ENCODE peak calls at places on chromosomes 2 and 18, in five cellular contexts. K is K562, W is A549, E is HCT116, S is HL-60. I is an unnamed sample.
A peak's percentile ranks its signal among the peaks of the same experiment; 100 is the strongest.

GRCh38 chr2:112938904-112939303 is 27.9 kb downstream of the IL37 start:
- DNase-seq in K (no peak), W (no peak), E (peak; percentile 68), S (peak; percentile 9), I (no peak)

GRCh38 chr2:233387225-233387624 is 32.9 kb downstream of the DGKD start:
- DNase-seq in K (no peak), W (no peak), E (no peak), S (no peak), I (no peak)

GRCh38 chr18:26656944-26657536 is 108.7 kb upstream of the KCTD1 start:
- DNase-seq in K (no peak), W (peak; percentile 48), E (no peak), S (peak; percentile 58), I (no peak)

GRCh38 chr18:7778181-7778580 is 211.1 kb downstream of the PTPRM start:
- DNase-seq in K (no peak), W (no peak), E (no peak), S (no peak), I (no peak)

GRCh38 chr2:166521155-166521554 is 27.1 kb upstream of the SCN7A start:
- DNase-seq in K (no peak), W (no peak), E (no peak), S (no peak), I (no peak)

GRCh38 chr2:85797959-85798358 is 44.2 kb downstream of the ATOH8 start:
- DNase-seq in K (peak; percentile 38), W (peak; percentile 26), E (no peak), S (no peak), I (no peak)

GRCh38 chr2:174158003-174158402 is 90.3 kb downstream of the OLA1 start:
- DNase-seq in K (peak; percentile 78), W (peak; percentile 75), E (peak; percentile 51), S (peak; percentile 38), I (no peak)

GRCh38 chr2:226420646-226421045 is 379.0 kb downstream of the IRS1 start:
- DNase-seq in K (no peak), W (no peak), E (no peak), S (no peak), I (no peak)

GRCh38 chr18:36023336-36023735 is 44.0 kb downstream of the RPRD1A start:
- DNase-seq in K (no peak), W (no peak), E (no peak), S (no peak), I (no peak)

GRCh38 chr18:22283397-22283796 is 114.0 kb downstream of the GATA6 start:
- DNase-seq in K (no peak), W (no peak), E (no peak), S (no peak), I (no peak)

GRCh38 chr2:149606251-149606811 is 18.8 kb upstream of the MMADHC start:
- DNase-seq in K (no peak), W (no peak), E (no peak), S (no peak), I (no peak)

GRCh38 chr2:161208527-161209139 is 48.4 kb downstream of the TANK start:
- DNase-seq in K (peak; percentile 80), W (peak; percentile 50), E (peak; percentile 41), S (no peak), I (no peak)

GRCh38 chr18:37701967-37702366 is 136.4 kb upstream of the CELF4 start:
- DNase-seq in K (no peak), W (no peak), E (no peak), S (peak; percentile 79), I (no peak)

GRCh38 chr2:38527338-38528007 is 75.3 kb downstream of the HNRNPLL start:
- DNase-seq in K (no peak), W (no peak), E (no peak), S (no peak), I (no peak)

GRCh38 chr2:46811379-46812310 is 104.0 kb downstream of the MCFD2 start:
- DNase-seq in K (no peak), W (no peak), E (no peak), S (no peak), I (no peak)

GRCh38 chr2:120231564-120231973 is 8.4 kb upstream of the TMEM185B start:
- DNase-seq in K (no peak), W (no peak), E (no peak), S (no peak), I (no peak)

GRCh38 chr2:69011611-69012157 is 1.3 kb upstream of the ANTXR1 start:
- DNase-seq in K (no peak), W (no peak), E (no peak), S (no peak), I (no peak)

GRCh38 chr2:176137249-176137573 is 7.7 kb downstream of the HOXD8 start:
- DNase-seq in K (no peak), W (no peak), E (no peak), S (no peak), I (no peak)

GRCh38 chr2:33704352-33704751 is 105.3 kb upstream of the FAM98A start:
- DNase-seq in K (no peak), W (no peak), E (no peak), S (no peak), I (no peak)

GRCh38 chr2:203662963-203663362 is 43.5 kb upstream of the CD28 start:
- DNase-seq in K (no peak), W (no peak), E (no peak), S (no peak), I (no peak)

GRCh38 chr2:203661509-203661908 is 44.9 kb upstream of the CD28 start:
- DNase-seq in K (no peak), W (no peak), E (no peak), S (no peak), I (no peak)

GRCh38 chr2:203660465-203660864 is 46.0 kb upstream of the CD28 start:
- DNase-seq in K (no peak), W (no peak), E (no peak), S (no peak), I (no peak)

GRCh38 chr2:203667838-203668237 is 38.6 kb upstream of the CD28 start:
- DNase-seq in K (no peak), W (no peak), E (no peak), S (no peak), I (no peak)

DNA sequence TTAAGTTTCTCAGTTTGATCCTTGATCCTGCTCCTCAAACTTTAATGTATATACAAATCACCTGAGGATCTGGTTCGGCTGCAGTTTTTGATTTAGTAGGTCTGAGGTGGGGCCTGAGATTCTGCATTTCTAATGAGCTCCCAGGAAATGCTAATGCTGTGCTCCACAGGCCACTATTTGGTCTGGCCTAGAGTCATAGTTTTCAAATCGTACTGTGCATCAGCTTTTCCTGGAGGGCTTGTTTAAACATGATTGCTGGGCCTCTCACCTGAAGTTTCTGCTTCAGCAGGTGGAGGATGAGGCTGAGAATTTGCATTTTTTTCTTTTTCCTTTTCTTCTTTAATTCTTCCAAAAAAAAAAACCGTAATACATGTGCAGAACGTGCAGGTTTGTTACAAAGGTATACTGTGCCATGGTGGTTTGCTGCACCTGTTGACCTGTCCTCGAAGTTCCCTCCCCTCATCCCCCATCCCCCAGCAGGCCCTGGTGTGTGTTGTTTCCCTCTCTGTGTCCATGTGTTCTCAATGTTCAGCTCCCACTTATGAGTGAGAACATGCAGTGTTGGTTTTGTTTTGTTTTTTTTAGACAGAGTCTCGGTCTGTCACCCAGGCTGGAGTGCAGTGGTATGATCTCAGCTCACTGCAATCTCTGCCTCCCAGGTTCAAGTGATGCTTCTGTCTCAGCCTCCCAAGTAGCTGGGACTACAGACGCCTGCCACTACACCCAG is 42.2 kb upstream of the CD28 start:
- DNase-seq in K (no peak), W (no peak), E (no peak), S (no peak), I (no peak)
- TF ChIP-seq REST in K (no peak), W (no peak), E (no peak), S (no peak), I (no peak)

DNA sequence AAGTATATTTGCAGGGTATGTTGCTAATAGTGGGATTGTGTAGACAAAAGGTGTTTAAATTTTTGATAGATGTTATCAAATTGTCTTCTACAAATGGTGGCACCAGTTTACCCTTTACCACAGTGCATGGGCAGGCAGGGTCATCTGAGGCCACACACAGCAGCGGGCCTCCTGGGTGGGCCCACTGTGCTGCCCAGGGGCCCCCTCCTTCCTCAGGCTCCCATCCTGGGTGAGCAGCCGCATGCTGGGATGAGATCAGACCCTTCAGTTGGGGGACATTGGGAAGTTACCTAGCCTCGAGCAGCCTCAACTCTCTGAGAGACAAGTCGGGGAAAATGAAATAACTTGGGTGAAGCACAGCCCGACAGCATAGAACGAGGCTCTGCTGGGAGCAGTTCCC is 9.7 kb downstream of the MYO7B start:
- DNase-seq in K (no peak), W (no peak), E (no peak), S (no peak), I (no peak)
- TF ChIP-seq CTCF in K (no peak), W (no peak), E (no peak), S (no peak), I (no peak)

GRCh38 chr2:109124982-109125594 is 3.9 kb upstream of the SH3RF3 start:
- DNase-seq in K (no peak), W (no peak), E (no peak), S (no peak), I (no peak)

GRCh38 chr2:109117780-109118179 is 11.2 kb upstream of the SH3RF3 start:
- DNase-seq in K (no peak), W (no peak), E (no peak), S (no peak), I (no peak)

GRCh38 chr2:109123586-109124201 is 5.3 kb upstream of the SH3RF3 start:
- DNase-seq in K (no peak), W (no peak), E (no peak), S (no peak), I (no peak)

GRCh38 chr2:109118321-109118720 is 10.7 kb upstream of the SH3RF3 start:
- DNase-seq in K (no peak), W (no peak), E (no peak), S (no peak), I (no peak)

DNA sequence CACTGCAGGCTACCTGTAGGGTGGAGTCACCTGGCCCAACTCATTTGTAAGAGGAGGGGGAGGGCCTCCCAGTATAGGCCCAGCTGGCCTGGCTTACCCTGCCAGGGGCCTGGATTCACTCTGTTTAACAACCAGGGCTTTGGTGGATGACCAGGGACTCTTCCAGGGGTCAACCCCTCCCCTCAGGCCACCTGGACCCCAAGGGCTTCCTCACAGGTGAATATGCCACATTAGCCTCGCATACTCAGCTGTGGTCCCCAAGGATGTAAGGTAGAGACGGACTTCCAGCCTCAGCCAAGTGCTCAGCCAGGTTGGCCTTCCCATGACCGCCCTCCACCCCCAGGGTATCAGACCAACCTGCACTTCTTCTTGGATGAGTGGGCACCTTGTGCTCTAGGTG is 8.8 kb upstream of the SH3RF3 start:
- DNase-seq in K (no peak), W (no peak), E (no peak), S (no peak), I (no peak)
- TF ChIP-seq REST in K (no peak), W (no peak), E (no peak), S (no peak), I (no peak)

GRCh38 chr18:46660955-46661749 is 4.1 kb upstream of the LOXHD1 start:
- DNase-seq in K (no peak), W (peak; percentile 8), E (no peak), S (no peak), I (no peak)

GRCh38 chr18:46659484-46659883 is 2.5 kb upstream of the LOXHD1 start:
- DNase-seq in K (no peak), W (no peak), E (no peak), S (no peak), I (no peak)

GRCh38 chr18:46656326-46657114 is 500 bp downstream of the LOXHD1 start:
- DNase-seq in K (no peak), W (no peak), E (no peak), S (no peak), I (no peak)

GRCh38 chr18:46657115-46657955 is at the start of gene LOXHD1:
- DNase-seq in K (no peak), W (no peak), E (no peak), S (no peak), I (no peak)
- TF ChIP-seq CTCF in K (no peak), W (no peak), E (no peak), S (no peak), I (no peak)

GRCh38 chr2:63261222-63261621 is 210.6 kb downstream of the OTX1 start:
- DNase-seq in K (no peak), W (no peak), E (no peak), S (no peak), I (no peak)

GRCh38 chr2:63257473-63257872 is 206.8 kb downstream of the OTX1 start:
- DNase-seq in K (no peak), W (no peak), E (no peak), S (no peak), I (no peak)
- TF ChIP-seq REST in K (no peak), W (no peak), E (no peak), S (no peak), I (no peak)

I was measured in Panc1.